ENCODE peak calls at places on chromosomes 11 and 22, in four cellular contexts. I is mucosa of gallbladder; M is activated CD4-positive, alpha-beta T cell treated with anti-CD3 and anti-CD28 coated beads, Interleukin-2, amount 50 U/mL, for 4 hours; A is T-helper 9 cell. S is an unnamed sample.

GRCh38 chr22:40808018-40808841 is 10.9 kb downstream of the SLC25A17 start:
- DNase-seq in A (no peak), I (no peak), M (no peak), S (no peak)

GRCh38 chr11:64754919-64755662 is 4.7 kb downstream of the PYGM start:
- DNase-seq in I (no peak), M (no peak), A (no peak), S (no peak)

GRCh38 chr11:18491924-18492323 is 34.8 kb downstream of the TSG101 start:
- DNase-seq in M (no peak), A (no peak), I (no peak), S (no peak)

GRCh38 chr11:129592191-129592590 is 216.5 kb downstream of the BARX2 start:
- DNase-seq in A (no peak), I (no peak), M (no peak), S (no peak)

GRCh38 chr11:27485930-27486773 is 13.6 kb upstream of the LGR4 start:
- DNase-seq in I (peak; percentile 53), A (peak; percentile 20), M (peak; percentile 11), S (no peak)

GRCh38 chr22:26259510-26259909 is 90.2 kb downstream of the SEZ6L start:
- DNase-seq in M (no peak), I (peak; percentile 13), A (no peak), S (no peak)

GRCh38 chr11:1502168-1502955 is 15.8 kb upstream of the MOB2 start:
- DNase-seq in A (no peak), I (no peak), M (no peak), S (no peak)

GRCh38 chr11:14703731-14704130 is 60.1 kb downstream of the PDE3B start:
- DNase-seq in I (no peak), M (no peak), A (no peak), S (no peak)

GRCh38 chr11:91761406-91762027 is 463.1 kb upstream of the FAT3 start:
- DNase-seq in I (no peak), M (no peak), A (no peak), S (no peak)

GRCh38 chr11:108871152-108871551 is 206.3 kb downstream of the DDX10 start:
- DNase-seq in I (peak; percentile 21), M (no peak), A (no peak), S (no peak)

GRCh38 chr22:40602231-40602630 is 34.3 kb downstream of the MRTFA start:
- DNase-seq in M (no peak), A (no peak), I (no peak), S (no peak)

GRCh38 chr11:28245131-28245530 is 136.9 kb downstream of the METTL15 start:
- DNase-seq in I (no peak), A (no peak), M (no peak), S (no peak)

GRCh38 chr11:83816572-83817187 is 530.5 kb upstream of the CCDC90B start:
- DNase-seq in A (no peak), M (no peak), I (no peak), S (no peak)

GRCh38 chr11:67300756-67301312 is 2.5 kb upstream of the SSH3 start:
- DNase-seq in I (no peak), A (no peak), M (no peak), S (no peak)

GRCh38 chr11:72584293-72584921 is 89.8 kb downstream of the PDE2A start:
- DNase-seq in I (peak; percentile 64), M (peak; percentile 54), A (peak; percentile 35), S (peak; percentile 40)

GRCh38 chr22:29581799-29582198 is 886 bp upstream of the NIPSNAP1 start:
- DNase-seq in M (no peak), A (no peak), I (no peak), S (no peak)

GRCh38 chr11:4890279-4890678 is 8.6 kb downstream of the OR51T1 start:
- DNase-seq in A (no peak), M (no peak), I (no peak), S (no peak)

GRCh38 chr11:62721994-62722393 is 5.3 kb downstream of the HNRNPUL2 start:
- DNase-seq in M (no peak), A (no peak), I (no peak), S (no peak)

GRCh38 chr11:130601141-130601540 is 152.7 kb downstream of the ADAMTS15 start:
- DNase-seq in M (no peak), A (no peak), I (peak; percentile 74), S (no peak)